ENCODE peak calls at places on chromosomes 1 and 21, in four cellular contexts. U is GM23338, Z is mucosa of descending colon, Y is left ventricle myocardium inferior. P is an unnamed sample.
A peak's percentile ranks its signal among the peaks of the same experiment; 100 is the strongest.

GRCh38 chr1:171984850-171985485 is 143.7 kb downstream of the DNM3 start:
- DNase-seq in U (peak; percentile 72), Z (peak; percentile 17), Y (no peak), P (peak; percentile 19)

GRCh38 chr1:193498088-193498605 is 311.7 kb upstream of the B3GALT2 start:
- DNase-seq in U (peak; percentile 48), Z (no peak), Y (no peak), P (no peak)

GRCh38 chr1:171919891-171920887 is 78.9 kb downstream of the DNM3 start:
- DNase-seq in U (no peak), Z (no peak), Y (no peak), P (no peak)

GRCh38 chr1:102897537-102897936 is 210.8 kb downstream of the COL11A1 start:
- DNase-seq in U (no peak), Z (no peak), Y (no peak), P (no peak)

GRCh38 chr1:67599085-67599484 is 85.9 kb upstream of the GADD45A start:
- DNase-seq in U (no peak), Z (peak; percentile 38), Y (no peak), P (no peak)

GRCh38 chr1:6471969-6472368 is 6.0 kb upstream of the TNFRSF25 start:
- DNase-seq in U (no peak), Z (peak; percentile 87), Y (no peak), P (no peak)

GRCh38 chr1:167401260-167401873 is 117.0 kb downstream of the CD247 start:
- DNase-seq in U (peak; percentile 73), Z (peak; percentile 80), Y (no peak), P (peak; percentile 52)

GRCh38 chr1:205449750-205450443 is 5.9 kb downstream of the BLACAT1 start:
- DNase-seq in U (peak; percentile 82), Z (peak; percentile 49), Y (no peak), P (peak; percentile 91)

GRCh38 chr1:182332256-182332655 is 59.3 kb downstream of the GLUL start:
- DNase-seq in U (no peak), Z (no peak), Y (no peak), P (peak; percentile 46)

GRCh38 chr1:213733708-213734107 is 254.1 kb upstream of the PROX1 start:
- DNase-seq in U (no peak), Z (no peak), Y (no peak), P (no peak)

GRCh38 chr1:8599813-8600212 is 217.6 kb downstream of the RERE start:
- DNase-seq in U (no peak), Z (peak; percentile 31), Y (no peak), P (no peak)
- H3K4me3 ChIP-seq in U (no peak overlapping the region), Z (no peak overlapping the region), Y (no peak overlapping the region), P (no peak overlapping the region)

GRCh38 chr1:19404748-19405147 is 80.6 kb downstream of the CAPZB start:
- DNase-seq in U (no peak), Z (no peak), Y (no peak), P (no peak)
- H3K36me3 ChIP-seq in U (no peaks in the 10 kb centered on the region), Z (no peaks in the 10 kb centered on the region), Y (no peaks in the 10 kb centered on the region), P (peaks cover 3% of the 10 kb centered on the region)

DNA sequence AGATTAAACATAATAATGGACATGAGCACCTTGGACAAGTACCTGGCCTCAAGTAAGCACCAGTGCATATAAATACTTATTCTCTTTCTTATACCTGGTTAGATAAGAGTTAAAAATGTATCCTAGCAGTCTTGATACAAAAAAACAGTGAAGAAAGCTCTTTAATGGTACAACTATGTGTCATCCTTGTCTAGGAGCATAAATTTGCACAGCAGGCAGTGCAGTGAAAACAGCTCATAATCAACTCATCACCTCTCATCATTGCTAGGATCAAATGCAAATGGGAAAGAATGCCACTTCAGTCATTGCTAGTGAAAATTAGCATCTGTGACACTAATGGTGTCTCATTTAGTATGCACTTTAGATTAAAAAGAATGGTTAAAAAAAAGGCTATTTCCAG is 7.6 kb downstream of the SAMSN1 start:
- DNase-seq in U (no peak), Z (no peak), Y (no peak), P (no peak)
- H3K4me3 ChIP-seq in U (no peak overlapping the region), Z (no peak overlapping the region), Y (no peak overlapping the region), P (no peak overlapping the region)

DNA sequence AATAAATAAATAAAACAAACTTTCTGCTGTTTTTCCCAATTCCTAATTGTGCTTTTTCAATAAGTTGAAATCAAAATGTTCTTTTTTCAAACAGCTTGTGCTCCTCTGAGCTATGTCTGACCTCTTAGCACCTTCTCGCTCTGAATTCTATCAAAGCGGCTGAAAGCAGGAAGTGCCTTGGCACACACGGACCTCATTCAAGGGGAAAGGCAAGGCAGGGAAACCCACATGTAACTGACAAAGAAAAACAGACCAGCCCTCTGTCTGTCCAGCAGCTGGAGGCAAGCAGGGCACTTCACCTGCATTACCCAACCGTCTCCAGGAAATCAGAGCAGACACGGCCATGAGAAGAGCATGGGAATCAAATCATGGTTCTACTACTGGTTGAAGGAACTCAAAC is 56.7 kb downstream of the PLPP3 start:
- DNase-seq in U (no peak), Z (peak; percentile 27), Y (no peak), P (no peak)
- H3K36me3 ChIP-seq in U (peaks cover 42% of the 10 kb centered on the region), Z (no peaks in the 10 kb centered on the region), Y (peaks cover 65% of the 10 kb centered on the region), P (peaks cover 23% of the 10 kb centered on the region)

GRCh38 chr1:114153621-114154145 is at the start of gene SYT6:
- DNase-seq in U (peak; percentile 42), Z (no peak), Y (no peak), P (peak; percentile 81)
- H3K4me3 ChIP-seq in U (peak within 1 kb of the TSS; percentile 94), Z (no peak within 1 kb of the TSS), Y (peak within 1 kb of the TSS; percentile 65), P (peak within 1 kb of the TSS; percentile 95)

DNA sequence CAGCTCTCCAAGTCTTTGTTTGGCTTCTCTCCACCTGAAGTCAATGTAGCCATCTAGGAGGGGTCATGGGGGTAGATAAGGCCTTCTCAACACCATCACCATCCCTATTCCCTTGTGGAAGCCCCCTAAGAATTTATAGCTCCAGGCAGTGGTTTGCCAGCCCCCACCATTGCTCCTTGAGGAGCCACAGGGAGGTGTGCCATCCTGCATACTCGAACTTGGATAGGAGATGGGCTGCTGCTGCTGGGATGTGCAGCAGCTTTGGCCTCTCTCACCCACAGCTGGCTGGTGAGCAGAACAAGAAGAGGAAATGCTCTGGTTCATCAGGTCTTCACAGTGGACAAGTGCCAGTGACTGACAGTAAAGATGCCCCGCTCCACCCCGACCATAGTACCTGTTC is 4.8 kb downstream of the NAXE start:
- DNase-seq in U (no peak), Z (no peak), Y (no peak), P (no peak)
- H3K36me3 ChIP-seq in U (peaks cover 23% of the 10 kb centered on the region), Z (no peaks in the 10 kb centered on the region), Y (peaks cover 53% of the 10 kb centered on the region), P (peaks cover 46% of the 10 kb centered on the region)

GRCh38 chr1:245788269-245788668 is 633.5 kb downstream of the KIF26B start:
- DNase-seq in U (no peak), Z (no peak), Y (no peak), P (no peak)
- H3K4me3 ChIP-seq in U (no peak overlapping the region), Z (no peak overlapping the region), Y (no peak overlapping the region), P (no peak overlapping the region)

GRCh38 chr1:1046767-1047166 is 26.8 kb downstream of the AGRN start:
- DNase-seq in U (no peak), Z (no peak), Y (no peak), P (no peak)
- H3K36me3 ChIP-seq in U (no peaks in the 10 kb centered on the region), Z (no peaks in the 10 kb centered on the region), Y (peaks cover 48% of the 10 kb centered on the region), P (peaks cover 11% of the 10 kb centered on the region)

DNA sequence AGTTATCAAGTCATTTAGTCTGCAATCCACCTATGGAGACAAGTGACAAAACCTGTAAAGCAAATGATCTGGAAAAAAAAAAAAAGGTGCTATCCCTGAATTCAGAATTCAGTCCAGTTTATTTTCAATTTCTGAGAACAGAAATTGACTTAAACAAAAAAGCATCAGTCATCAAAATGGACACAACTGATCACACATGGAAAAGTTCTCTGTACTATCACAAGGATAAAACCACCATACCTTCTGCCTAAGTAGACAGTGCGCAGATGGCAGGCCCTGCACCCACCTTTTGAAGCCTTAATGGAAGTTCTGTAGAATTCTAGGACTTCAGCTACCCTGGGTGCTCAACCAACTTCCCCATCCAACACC is 3.5 kb downstream of the PABPC4 start:
- DNase-seq in U (no peak), Z (no peak), Y (no peak), P (no peak)
- H3K4me3 ChIP-seq in U (peak overlapping the region; percentile 95), Z (no peak overlapping the region), Y (peak overlapping the region; percentile 85), P (no peak overlapping the region)